ENCODE peak calls at places on chromosomes 1 and 21, in four cellular contexts. E is mesendoderm; N is naive thymus-derived CD8-positive, alpha-beta T cell; X is GM13977. B is an unnamed sample.

GRCh38 chr1:110672001-110672752 is 2.6 kb downstream of the KCNA3 start:
- DNase-seq in E (peak), N (peak), X (peak), B (no peak)

GRCh38 chr1:225877570-225877969 is 4.6 kb downstream of the TMEM63A start:
- DNase-seq in E (peak), N (no peak), X (no peak), B (no peak)

GRCh38 chr21:42681296-42682206 is 28.1 kb downstream of the PDE9A start:
- DNase-seq in E (no peak), N (no peak), X (no peak), B (no peak)

GRCh38 chr1:77817368-77818209 is 38.1 kb downstream of the MIGA1 start:
- DNase-seq in E (no peak), N (no peak), X (no peak), B (no peak)

GRCh38 chr1:29416825-29417557 is 180.7 kb downstream of the PTPRU start:
- DNase-seq in E (no peak), N (no peak), X (no peak), B (peak)

GRCh38 chr1:152313319-152313801 is 11.7 kb downstream of the FLG start:
- DNase-seq in E (no peak), N (no peak), X (no peak), B (no peak)

GRCh38 chr1:153598309-153599172 is 14.4 kb downstream of the S100A16 start:
- DNase-seq in E (peak), N (no peak), X (peak), B (no peak)

GRCh38 chr21:41975391-41976272 is 21.8 kb upstream of the C2CD2 start:
- DNase-seq in E (peak), N (no peak), X (peak), B (peak)

GRCh38 chr21:38818336-38818723 is 12.6 kb downstream of the ETS2 start:
- DNase-seq in E (no peak), N (no peak), X (no peak), B (peak)

GRCh38 chr1:233114159-233114558 is 163.7 kb downstream of the NTPCR start:
- DNase-seq in E (peak), N (no peak), X (no peak), B (no peak)

GRCh38 chr1:41246568-41246967 is 4.5 kb upstream of the SCMH1 start:
- DNase-seq in E (no peak), N (no peak), X (no peak), B (no peak)

GRCh38 chr1:21624577-21625389 is 44.4 kb downstream of the RAP1GAP start:
- DNase-seq in E (no peak), N (no peak), X (no peak), B (no peak)

GRCh38 chr1:43774359-43774758 is 67.0 kb downstream of the ST3GAL3 start:
- DNase-seq in E (peak), N (no peak), X (no peak), B (no peak)

GRCh38 chr1:209238356-209238755 is 345.2 kb upstream of the CAMK1G start:
- DNase-seq in E (no peak), N (no peak), X (no peak), B (no peak)

GRCh38 chr1:172935062-172935592 is 115.6 kb downstream of the TNFSF18 start:
- DNase-seq in E (no peak), N (no peak), X (no peak), B (no peak)

GRCh38 chr1:88001460-88001859 is 672.8 kb downstream of the LMO4 start:
- DNase-seq in E (peak), N (no peak), X (no peak), B (no peak)

GRCh38 chr1:186703209-186703766 is 23.1 kb upstream of the PTGS2 start:
- DNase-seq in E (no peak), N (no peak), X (no peak), B (no peak)